ENCODE peak calls at places on chromosomes 5 and 9, in ten cellular contexts. U is GM23248; I is activated CD4-positive, alpha-beta T cell treated with anti-CD3 and anti-CD28 coated beads, Interleukin-2, amount 50 U/mL, for 1 hour; E is NCI-H146; Y is GDM1; K is gastrocnemius medialis; L is CD8-positive, alpha-beta memory T cell; P is HT1080; Z is HTR-8/SVneo; T is GM20000. R is an unnamed sample.
A peak's percentile ranks its signal among the peaks of the same experiment; 100 is the strongest.

GRCh38 chr9:111966851-111967250 is 70.2 kb downstream of the UGCG start:
- DNase-seq in U (peak; percentile 59), I (no peak), E (no peak), Y (no peak), K (no peak), L (no peak), P (no peak), Z (no peak), T (no peak), R (no peak)

GRCh38 chr5:125215593-125215992 is 469.2 kb upstream of the ZNF608 start:
- DNase-seq in U (no peak), I (no peak), E (no peak), Y (no peak), K (no peak), L (no peak), P (no peak), Z (no peak), T (no peak), R (no peak)

GRCh38 chr9:137138701-137139467 is at the start of gene GRIN1:
- DNase-seq in U (peak; percentile 59), I (peak; percentile 33), E (no peak), Y (no peak), K (no peak), L (no peak), P (no peak), Z (no peak), T (peak; percentile 78), R (no peak)

GRCh38 chr9:134475051-134475790 is 149.0 kb downstream of the RXRA start:
- DNase-seq in U (peak; percentile 93), I (no peak), E (no peak), Y (peak; percentile 52), K (no peak), L (no peak), P (no peak), Z (no peak), T (no peak), R (peak; percentile 56)

GRCh38 chr5:73625905-73626811 is at the start of gene ARHGEF28:
- DNase-seq in U (peak; percentile 82), I (peak; percentile 11), E (peak; percentile 88), Y (no peak), K (peak; percentile 42), L (peak; percentile 9), P (peak; percentile 61), Z (peak; percentile 67), T (peak; percentile 79), R (peak; percentile 76)

GRCh38 chr9:1870915-1871314 is 144.2 kb upstream of the SMARCA2 start:
- DNase-seq in U (no peak), I (no peak), E (no peak), Y (no peak), K (no peak), L (no peak), P (no peak), Z (no peak), T (no peak), R (no peak)

GRCh38 chr9:131713016-131713415 is 26.9 kb downstream of the RAPGEF1 start:
- DNase-seq in U (no peak), I (no peak), E (no peak), Y (no peak), K (no peak), L (no peak), P (no peak), Z (no peak), T (no peak), R (no peak)

GRCh38 chr9:19788152-19788551 is 685 bp downstream of the SLC24A2 start:
- DNase-seq in U (no peak), I (no peak), E (peak; percentile 84), Y (no peak), K (no peak), L (no peak), P (no peak), Z (no peak), T (no peak), R (no peak)

GRCh38 chr9:2125909-2126308 is 110.8 kb downstream of the SMARCA2 start:
- DNase-seq in U (peak; percentile 38), I (no peak), E (no peak), Y (no peak), K (no peak), L (no peak), P (no peak), Z (no peak), T (peak; percentile 34), R (no peak)

GRCh38 chr5:31095796-31096195 is 97.7 kb upstream of the CDH6 start:
- DNase-seq in U (no peak), I (no peak), E (no peak), Y (no peak), K (no peak), L (no peak), P (no peak), Z (no peak), T (no peak), R (no peak)

GRCh38 chr9:25003686-25004085 is 458.0 kb upstream of the IZUMO3 start:
- DNase-seq in U (no peak), I (no peak), E (no peak), Y (no peak), K (no peak), L (no peak), P (peak; percentile 27), Z (no peak), T (no peak), R (no peak)

GRCh38 chr5:172114875-172115422 is 73.1 kb downstream of the STK10 start:
- DNase-seq in U (no peak), I (peak; percentile 50), E (no peak), Y (peak; percentile 93), K (no peak), L (peak; percentile 68), P (no peak), Z (no peak), T (peak; percentile 84), R (no peak)

GRCh38 chr5:172802585-172803176 is 31.4 kb upstream of the ERGIC1 start:
- DNase-seq in U (peak; percentile 56), I (no peak), E (no peak), Y (no peak), K (no peak), L (no peak), P (peak; percentile 49), Z (no peak), T (no peak), R (peak; percentile 57)

GRCh38 chr5:134798468-134798867 is 39.9 kb downstream of the DDX46 start:
- DNase-seq in U (no peak), I (no peak), E (no peak), Y (no peak), K (no peak), L (no peak), P (no peak), Z (no peak), T (no peak), R (no peak)

GRCh38 chr5:124754206-124754927 is 7.9 kb upstream of the ZNF608 start:
- DNase-seq in U (peak; percentile 6), I (no peak), E (peak; percentile 57), Y (no peak), K (no peak), L (no peak), P (no peak), Z (no peak), T (no peak), R (no peak)

GRCh38 chr5:133944263-133945230 is 23.9 kb downstream of the C5orf15 start:
- DNase-seq in U (peak; percentile 72), I (peak; percentile 22), E (peak; percentile 62), Y (no peak), K (no peak), L (no peak), P (peak; percentile 51), Z (peak; percentile 60), T (peak; percentile 55), R (peak; percentile 32)

R was measured in NCI-H226.